ENCODE peak calls at places on chromosomes 13 and 19, in six cellular contexts. B, H, U, G, Z and R are unnamed samples.

GRCh38 chr19:9848060-9848459 is 12.9 kb downstream of the PIN1 start:
- DNase-seq in G (peak; percentile 38), H (no peak), B (no peak), U (no peak), Z (no peak), R (no peak)

GRCh38 chr13:111202149-111202548 is 87.0 kb downstream of the ARHGEF7 start:
- DNase-seq in B (no peak), G (no peak), Z (no peak), U (no peak), H (peak; percentile 58), R (no peak)

GRCh38 chr19:18494267-18494607 is 27.6 kb downstream of the ELL start:
- DNase-seq in Z (no peak), H (no peak), B (no peak), G (peak; percentile 49), U (no peak), R (no peak)

GRCh38 chr13:95044452-95045205 is 256.6 kb downstream of the ABCC4 start:
- DNase-seq in B (no peak), Z (no peak), G (no peak), U (no peak), H (no peak), R (no peak)

GRCh38 chr19:47473336-47473735 is 1.6 kb upstream of the SLC8A2 start:
- DNase-seq in U (no peak), H (no peak), G (no peak), B (no peak), Z (no peak), R (no peak)

GRCh38 chr19:53707278-53707677 is 75.5 kb downstream of the DPRX start:
- DNase-seq in G (no peak), H (no peak), B (no peak), Z (no peak), U (no peak), R (no peak)

GRCh38 chr19:42076375-42076944 is 494 bp downstream of the ZNF574 start:
- DNase-seq in Z (peak; percentile 51), U (no peak), H (peak; percentile 65), G (no peak), B (peak; percentile 91), R (peak; percentile 39)

GRCh38 chr19:31334101-31334848 is 15.0 kb downstream of the TSHZ3 start:
- DNase-seq in G (no peak), Z (no peak), B (no peak), H (no peak), U (no peak), R (no peak)

GRCh38 chr19:17765069-17765618 is 13.9 kb downstream of the FCHO1 start:
- DNase-seq in H (peak; percentile 67), G (no peak), Z (peak; percentile 88), B (no peak), U (peak; percentile 55), R (peak; percentile 48)

GRCh38 chr19:19643158-19644053 is at the start of gene GMIP:
- DNase-seq in G (peak; percentile 86), H (peak; percentile 84), U (peak; percentile 82), B (peak; percentile 95), Z (peak; percentile 92), R (peak; percentile 84)

DNA sequence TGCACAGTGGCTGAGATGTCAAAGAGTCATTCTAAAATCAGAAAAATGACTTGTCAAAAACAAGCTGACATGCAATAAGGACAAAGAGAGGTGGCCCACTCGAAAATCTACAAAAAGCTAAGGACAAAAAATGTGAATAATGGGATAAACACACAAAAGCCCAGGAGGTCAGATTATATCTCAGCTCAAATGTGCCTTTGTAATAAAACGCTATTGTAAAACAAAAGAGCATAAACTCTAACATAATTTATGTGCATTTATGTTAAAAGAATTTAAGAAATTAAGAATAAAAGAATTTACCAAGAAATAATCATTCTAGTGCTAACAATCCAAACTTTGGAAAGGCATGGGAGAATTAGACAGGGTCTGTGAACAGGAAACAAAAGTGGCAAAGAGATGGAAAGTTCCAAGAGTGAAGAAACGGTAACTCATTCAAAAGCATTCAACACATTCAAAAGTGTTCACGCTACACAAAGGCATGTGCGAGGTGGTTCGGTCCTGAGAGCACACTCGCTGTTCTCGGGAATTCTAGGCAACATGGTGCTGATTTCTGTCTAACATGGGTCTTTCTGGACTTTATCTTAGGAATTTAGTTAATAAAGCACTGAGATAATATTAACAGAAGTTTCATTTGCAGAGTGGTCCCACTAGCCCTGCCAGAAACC is 197.7 kb downstream of the KATNAL1 start:
- DNase-seq in U (no peak), G (no peak), H (no peak), B (no peak), Z (no peak), R (no peak)
- H3K4me1 ChIP-seq in U (peaks cover 19% of the 10 kb centered on the region), G (peaks cover 16% of the 10 kb centered on the region), H (no peaks in the 10 kb centered on the region), B (peaks cover 13% of the 10 kb centered on the region), Z (peaks cover 7% of the 10 kb centered on the region), R (peaks cover 29% of the 10 kb centered on the region)

GRCh38 chr19:1123885-1124677 is 20.3 kb downstream of the GPX4 start:
- DNase-seq in H (no peak), U (no peak), G (no peak), Z (no peak), B (no peak), R (no peak)
- H3K9me3 ChIP-seq in H (no peaks in the 10 kb centered on the region), U (no peaks in the 10 kb centered on the region), G (no peaks in the 10 kb centered on the region), Z (no peaks in the 10 kb centered on the region), B (no peaks in the 10 kb centered on the region), R (no peaks in the 10 kb centered on the region)

DNA sequence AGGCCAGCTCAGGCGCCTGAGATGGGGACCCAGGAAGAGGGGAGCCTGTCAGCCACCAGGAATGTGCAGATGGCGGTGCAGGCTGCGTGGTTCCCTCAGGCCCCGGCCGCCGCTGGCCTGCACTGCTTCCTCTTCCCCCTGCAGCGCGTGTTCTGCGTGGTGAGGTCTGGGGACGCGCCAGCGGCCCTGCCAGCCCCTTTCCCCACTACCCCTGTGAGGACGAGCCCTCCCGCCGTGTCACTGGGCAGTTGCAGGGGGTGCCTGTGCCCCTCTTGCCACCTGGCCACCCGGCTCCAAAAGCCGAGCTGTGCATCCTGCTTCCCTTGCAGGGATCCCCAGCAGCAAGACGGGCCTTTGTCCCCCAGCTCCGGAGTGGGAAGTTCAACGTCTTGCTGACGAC is 58.4 kb downstream of the SMARCA4 start:
- DNase-seq in B (no peak), Z (no peak), U (no peak), H (no peak), G (no peak), R (no peak)
- H3K4me1 ChIP-seq in B (no peaks in the 10 kb centered on the region), Z (no peaks in the 10 kb centered on the region), U (no peaks in the 10 kb centered on the region), H (no peaks in the 10 kb centered on the region), G (no peaks in the 10 kb centered on the region), R (peaks cover 6% of the 10 kb centered on the region)

DNA sequence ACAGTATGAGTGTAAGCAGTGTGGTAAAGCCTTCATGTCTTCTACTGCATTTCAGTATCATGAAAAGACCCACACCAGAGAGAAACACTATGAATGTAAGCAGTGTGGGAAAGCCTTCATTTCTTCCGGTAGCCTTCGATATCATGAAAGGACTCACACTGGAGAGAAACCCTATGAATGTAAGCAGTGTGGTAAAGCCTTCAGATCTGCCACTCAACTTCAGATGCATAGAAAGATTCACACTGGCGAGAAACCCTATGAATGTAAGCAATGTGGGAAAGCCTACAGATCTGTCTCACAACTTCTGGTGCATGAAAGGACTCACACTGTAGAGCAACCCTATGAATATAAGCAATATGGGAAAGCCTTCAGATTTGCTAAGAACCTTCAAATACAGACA is 12.8 kb downstream of the ZNF844 start:
- DNase-seq in H (no peak), U (no peak), B (no peak), G (no peak), Z (no peak), R (no peak)
- H3K9me3 ChIP-seq in H (peaks cover 65% of the 10 kb centered on the region), U (peaks cover 100% of the 10 kb centered on the region), B (peaks cover 57% of the 10 kb centered on the region), G (peaks cover 39% of the 10 kb centered on the region), Z (peaks cover 31% of the 10 kb centered on the region), R (peaks cover 100% of the 10 kb centered on the region)

GRCh38 chr19:11377756-11378155 is 3.3 kb downstream of the SWSAP1 start:
- DNase-seq in Z (no peak), B (no peak), U (no peak), G (no peak), H (no peak), R (no peak)

GRCh38 chr19:11374449-11375142 is at the start of gene SWSAP1:
- DNase-seq in G (peak; percentile 99), U (peak; percentile 99), B (peak; percentile 99), H (peak; percentile 99), Z (peak; percentile 98), R (peak; percentile 99)

GRCh38 chr19:11375143-11375948 is 880 bp downstream of the SWSAP1 start:
- DNase-seq in B (peak; percentile 89), Z (peak; percentile 65), G (peak; percentile 85), U (peak; percentile 54), H (peak; percentile 85), R (peak; percentile 50)

GRCh38 chr19:11378319-11379189 is 4.1 kb downstream of the SWSAP1 start:
- DNase-seq in H (no peak), U (peak; percentile 44), B (peak; percentile 63), G (no peak), Z (peak; percentile 55), R (peak; percentile 43)

GRCh38 chr19:11377237-11377636 is 2.8 kb downstream of the SWSAP1 start:
- DNase-seq in U (no peak), B (peak; percentile 78), H (no peak), G (no peak), Z (no peak), R (no peak)
- H3K4me1 ChIP-seq in U (peaks cover 66% of the 10 kb centered on the region), B (peaks cover 62% of the 10 kb centered on the region), H (no peaks in the 10 kb centered on the region), G (peaks cover 57% of the 10 kb centered on the region), Z (peaks cover 10% of the 10 kb centered on the region), R (peaks cover 55% of the 10 kb centered on the region)

DNA sequence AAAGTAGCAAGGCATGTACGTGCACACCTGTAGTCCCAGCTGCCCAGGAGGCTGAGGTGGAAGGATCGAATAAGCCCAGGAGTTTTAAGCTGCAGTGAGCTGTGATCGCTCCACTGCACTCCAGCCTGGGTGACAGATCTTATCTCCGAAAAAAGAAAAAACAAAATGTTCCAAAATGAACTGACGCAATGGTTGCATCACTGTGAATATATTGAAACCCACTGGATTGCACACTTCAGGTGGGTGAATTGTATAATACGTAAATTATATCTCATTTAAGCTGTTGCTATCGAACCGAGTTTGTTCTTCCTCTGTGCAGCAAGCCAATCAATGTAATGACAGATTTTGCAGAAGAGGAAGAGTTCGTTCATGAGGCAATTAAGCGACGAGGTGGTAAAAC is 1.6 kb upstream of the CASP14 start:
- DNase-seq in G (no peak), B (no peak), U (no peak), Z (no peak), H (no peak), R (no peak)
- H3K9me3 ChIP-seq in G (no peaks in the 10 kb centered on the region), B (no peaks in the 10 kb centered on the region), U (no peaks in the 10 kb centered on the region), Z (no peaks in the 10 kb centered on the region), H (no peaks in the 10 kb centered on the region), R (no peaks in the 10 kb centered on the region)

DNA sequence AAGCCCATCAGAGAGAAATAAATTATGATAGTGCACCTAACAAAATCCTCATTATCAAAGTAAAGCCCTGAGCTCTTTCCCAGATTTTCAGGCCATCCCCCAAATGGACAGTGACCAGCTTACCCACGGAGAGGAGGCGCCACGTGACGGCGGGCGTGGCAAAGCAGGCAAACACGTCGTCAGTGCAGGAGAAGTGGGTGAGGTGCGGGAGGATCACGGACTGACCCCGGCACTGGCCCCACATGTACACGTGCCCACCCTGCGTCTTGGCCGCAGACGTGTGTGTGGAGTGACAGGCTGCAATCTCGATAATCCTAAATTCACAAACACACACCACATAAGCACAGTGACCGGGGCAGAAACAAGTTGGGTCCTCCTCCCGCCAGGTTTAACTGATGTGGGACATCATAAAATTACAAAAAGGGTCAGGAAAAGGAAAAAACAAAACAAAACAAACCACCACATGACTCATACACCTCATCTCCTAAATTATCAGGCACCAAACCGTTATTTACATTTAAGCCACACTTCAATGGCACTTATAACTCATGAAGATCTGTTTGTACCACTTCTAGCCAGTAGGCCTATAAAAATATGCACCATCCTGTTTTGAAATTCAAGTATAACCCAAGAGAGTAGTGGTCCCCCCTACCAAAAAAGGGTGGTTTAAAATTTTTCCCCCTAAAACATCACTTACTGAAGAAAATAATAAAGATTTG is 30.1 kb downstream of the RCBTB2 start:
- DNase-seq in B (no peak), U (no peak), Z (no peak), G (no peak), H (no peak), R (no peak)
- H3K4me1 ChIP-seq in B (peaks cover 55% of the 10 kb centered on the region), U (peaks cover 24% of the 10 kb centered on the region), Z (no peaks in the 10 kb centered on the region), G (peaks cover 48% of the 10 kb centered on the region), H (no peaks in the 10 kb centered on the region), R (peaks cover 22% of the 10 kb centered on the region)

GRCh38 chr19:5321066-5321642 is 19.5 kb downstream of the PTPRS start:
- DNase-seq in B (no peak), U (no peak), H (no peak), G (no peak), Z (no peak), R (no peak)
- H3K9me3 ChIP-seq in B (no peaks in the 10 kb centered on the region), U (peaks cover 14% of the 10 kb centered on the region), H (no peaks in the 10 kb centered on the region), G (no peaks in the 10 kb centered on the region), Z (no peaks in the 10 kb centered on the region), R (no peaks in the 10 kb centered on the region)